ENCODE peak calls at places on chromosomes 5 and 9, in ten cellular contexts. D is left ventricle myocardium inferior, K is aorta, Y is tibial nerve, W is tibial artery, C is ascending aorta, G is IMR-90, L is esophagus muscularis mucosa, J is kidney, F is right lobe of liver. A is an unnamed sample. For H3K36me3 and H3K4me1, the result is how much of the 10 kb centered on the place peaks cover.

GRCh38 chr9:92726971-92727715 is 37.5 kb downstream of the BICD2 start:
- DNase-seq in G (peak), W (no peak), L (no peak), D (peak), F (no peak), K (no peak), C (peak), Y (no peak), J (peak), A (no peak)

GRCh38 chr5:82351754-82352145 is 73.6 kb upstream of the RPS23 start:
- DNase-seq in Y (no peak), W (no peak), C (no peak), K (no peak), G (peak), L (no peak), F (no peak), D (no peak), J (no peak), A (no peak)

GRCh38 chr5:73997936-73998335 is 371.9 kb downstream of the ARHGEF28 start:
- DNase-seq in F (no peak), J (no peak), Y (no peak), G (no peak), C (no peak), W (no peak), L (peak), K (no peak), D (no peak), A (no peak)

GRCh38 chr9:83330207-83331196 is 207.7 kb downstream of the FRMD3 start:
- DNase-seq in K (no peak), F (no peak), G (no peak), J (no peak), C (no peak), D (no peak), W (no peak), L (no peak), Y (no peak), A (no peak)

GRCh38 chr5:114360816-114361723 is 800 bp upstream of the KCNN2 start:
- DNase-seq in C (no peak), Y (no peak), J (peak), K (no peak), D (peak), G (peak), W (no peak), L (no peak), F (peak), A (peak)

GRCh38 chr5:6686916-6687409 is 26.3 kb upstream of the TENT4A start:
- DNase-seq in Y (no peak), W (no peak), K (no peak), G (peak), D (no peak), C (no peak), F (no peak), L (no peak), J (no peak), A (no peak)

GRCh38 chr9:27701029-27701428 is 127.7 kb upstream of the C9orf72 start:
- DNase-seq in K (no peak), J (no peak), C (no peak), F (no peak), L (peak), W (no peak), D (no peak), G (no peak), Y (no peak), A (no peak)

GRCh38 chr9:104776787-104777186 is 12.9 kb downstream of the NIPSNAP3B start:
- DNase-seq in C (no peak), Y (no peak), W (no peak), G (peak), J (no peak), K (no peak), L (no peak), F (no peak), D (no peak), A (no peak)

GRCh38 chr5:119070578-119070827 is 384 bp upstream of the DMXL1 start:
- DNase-seq in Y (peak), K (peak), W (no peak), F (peak), J (peak), C (no peak), L (peak), G (no peak), D (peak), A (peak)

GRCh38 chr9:135329571-135330306 is 149.8 kb upstream of the PPP1R26 start:
- DNase-seq in G (no peak), J (peak), K (peak), L (no peak), W (peak), D (no peak), C (no peak), F (no peak), Y (no peak), A (no peak)

GRCh38 chr5:137142371-137143243 is 356.5 kb downstream of the SPOCK1 start:
- DNase-seq in W (peak), D (peak), C (peak), F (no peak), L (no peak), Y (peak), J (peak), K (peak), G (peak), A (peak)

GRCh38 chr5:119682372-119682771 is 53.0 kb downstream of the FAM170A start:
- DNase-seq in K (no peak), Y (no peak), W (no peak), L (no peak), J (no peak), G (no peak), C (no peak), D (no peak), F (no peak), A (no peak)

GRCh38 chr5:82312373-82312856 is 34.3 kb upstream of the RPS23 start:
- DNase-seq in Y (peak), F (no peak), D (peak), W (peak), J (no peak), G (peak), C (peak), L (no peak), K (peak), A (no peak)

GRCh38 chr9:31393240-31393639 is 991.2 kb upstream of the ACO1 start:
- DNase-seq in D (no peak), L (no peak), C (no peak), F (no peak), G (no peak), J (no peak), Y (no peak), K (no peak), W (no peak), A (no peak)

GRCh38 chr5:139660916-139661814 is 13.0 kb downstream of the CXXC5 start:
- DNase-seq in C (peak), J (peak), D (peak), G (peak), F (no peak), Y (peak), W (peak), L (peak), K (peak), A (peak)

GRCh38 chr5:7801898-7802614 is 48.9 kb downstream of the CFAP90 start:
- DNase-seq in D (no peak), W (peak), F (no peak), G (no peak), Y (no peak), K (no peak), J (no peak), C (no peak), L (no peak), A (no peak)

GRCh38 chr9:123216387-123216786 is 52.0 kb downstream of the STRBP start:
- DNase-seq in C (no peak), F (no peak), W (no peak), J (no peak), L (no peak), Y (no peak), G (no peak), K (no peak), D (no peak), A (no peak)

GRCh38 chr9:113536483-113537226 is 73.1 kb downstream of the RGS3 start:
- DNase-seq in C (peak), F (no peak), D (peak), G (no peak), L (no peak), Y (no peak), J (peak), K (peak), W (peak), A (peak)

GRCh38 chr5:138783976-138784375 is 30.8 kb downstream of the CTNNA1 start:
- DNase-seq in W (no peak), K (no peak), L (no peak), C (no peak), F (no peak), Y (no peak), G (no peak), D (no peak), J (no peak), A (no peak)

GRCh38 chr9:70006299-70006698 is 37.3 kb upstream of the MAMDC2 start:
- DNase-seq in G (peak), J (no peak), C (no peak), D (no peak), L (no peak), Y (no peak), K (no peak), W (no peak), F (no peak), A (no peak)

GRCh38 chr5:62386824-62387223 is 16.9 kb downstream of the DIMT1 start:
- DNase-seq in G (peak), F (no peak), C (no peak), D (no peak), W (no peak), J (no peak), L (no peak), K (no peak), Y (no peak), A (no peak)

GRCh38 chr5:126433708-126434107 is 10.5 kb downstream of the GRAMD2B start:
- DNase-seq in W (no peak), C (no peak), G (peak), K (no peak), Y (no peak), J (no peak), F (no peak), L (no peak), D (no peak), A (no peak)

GRCh38 chr9:72132052-72132451 is 17.2 kb upstream of the GDA start:
- DNase-seq in F (no peak), G (no peak), D (no peak), C (no peak), W (no peak), L (no peak), Y (no peak), K (no peak), J (no peak), A (no peak)

GRCh38 chr9:121527371-121527770 is 27.7 kb upstream of the GGTA1 start:
- DNase-seq in G (no peak), J (no peak), F (no peak), L (no peak), W (no peak), K (no peak), C (no peak), Y (no peak), D (peak), A (no peak)

GRCh38 chr9:21336467-21336866 is 1.3 kb upstream of the KLHL9 start:
- DNase-seq in L (no peak), J (no peak), W (no peak), F (no peak), G (no peak), Y (no peak), K (no peak), D (no peak), C (no peak), A (no peak)

GRCh38 chr5:58246521-58246944 is 213.4 kb downstream of the PLK2 start:
- DNase-seq in G (no peak), D (no peak), Y (no peak), J (no peak), C (no peak), K (no peak), W (no peak), L (no peak), F (no peak), A (no peak)

GRCh38 chr9:70478963-70479641 is 64.6 kb upstream of the KLF9 start:
- DNase-seq in L (peak), D (no peak), F (peak), K (no peak), C (peak), Y (peak), W (peak), G (peak), J (no peak), A (peak)

GRCh38 chr9:79764377-79764776 is 192.6 kb downstream of the TLE4 start:
- DNase-seq in F (no peak), K (peak), G (peak), J (no peak), D (no peak), Y (peak), L (no peak), C (no peak), W (peak), A (peak)

GRCh38 chr5:127577458-127577857 is 60.0 kb downstream of the PRRC1 start:
- DNase-seq in G (peak), F (no peak), Y (no peak), K (no peak), L (no peak), C (no peak), W (no peak), J (no peak), D (no peak), A (no peak)

GRCh38 chr5:56557198-56557597 is 258.2 kb upstream of the MAP3K1 start:
- DNase-seq in L (peak), F (no peak), Y (no peak), K (no peak), G (peak), J (no peak), W (no peak), C (no peak), D (no peak), A (no peak)

GRCh38 chr5:96997265-96997859 is 61.5 kb downstream of the LNPEP start:
- DNase-seq in J (no peak), K (no peak), G (peak), Y (no peak), L (no peak), W (no peak), D (no peak), C (no peak), F (no peak), A (peak)

GRCh38 chr9:76895186-76895585 is 10.7 kb downstream of the PRUNE2 start:
- DNase-seq in W (peak), J (no peak), F (no peak), K (peak), C (peak), Y (no peak), G (peak), D (no peak), L (no peak), A (no peak)

GRCh38 chr9:21121079-21121478 is 20.6 kb downstream of the IFNW1 start:
- DNase-seq in C (no peak), F (no peak), J (no peak), K (no peak), G (no peak), L (no peak), Y (no peak), D (no peak), W (no peak), A (no peak)

GRCh38 chr5:59798862-59799667 is 94.5 kb downstream of the PDE4D start:
- DNase-seq in G (no peak), J (no peak), W (no peak), F (no peak), Y (no peak), D (no peak), L (no peak), K (no peak), C (no peak), A (no peak)

GRCh38 chr5:120435129-120435528 is 29.0 kb upstream of the PRR16 start:
- DNase-seq in F (no peak), D (no peak), C (no peak), Y (no peak), K (no peak), L (no peak), J (no peak), G (no peak), W (no peak), A (no peak)

GRCh38 chr5:153798830-153799229 is 239.9 kb downstream of the FAM114A2 start:
- DNase-seq in L (no peak), W (no peak), C (no peak), J (no peak), K (no peak), Y (no peak), G (no peak), D (no peak), F (no peak), A (no peak)
- H3K4me3 ChIP-seq in L (no peak), W (no peak), C (no peak), J (no peak), K (no peak), Y (no peak), G (no peak), D (no peak), F (no peak), A (no peak)

GRCh38 chr5:173320259-173320658 is 8.0 kb downstream of the STC2 start:
- DNase-seq in J (peak), D (peak), G (no peak), K (no peak), C (peak), W (no peak), L (no peak), Y (no peak), F (peak), A (no peak)

GRCh38 chr5:173317852-173318251 is 10.4 kb downstream of the STC2 start:
- DNase-seq in F (no peak), D (no peak), Y (no peak), G (no peak), W (no peak), L (no peak), C (peak), K (no peak), J (peak), A (no peak)

GRCh38 chr5:173318338-173318737 is 9.9 kb downstream of the STC2 start:
- DNase-seq in W (no peak), K (no peak), J (no peak), L (no peak), G (no peak), Y (no peak), C (peak), F (no peak), D (no peak), A (no peak)

GRCh38 chr5:173318881-173319609 is 9.2 kb downstream of the STC2 start:
- DNase-seq in Y (no peak), C (peak), G (no peak), K (no peak), F (no peak), D (no peak), W (no peak), J (no peak), L (no peak), A (no peak)

DNA sequence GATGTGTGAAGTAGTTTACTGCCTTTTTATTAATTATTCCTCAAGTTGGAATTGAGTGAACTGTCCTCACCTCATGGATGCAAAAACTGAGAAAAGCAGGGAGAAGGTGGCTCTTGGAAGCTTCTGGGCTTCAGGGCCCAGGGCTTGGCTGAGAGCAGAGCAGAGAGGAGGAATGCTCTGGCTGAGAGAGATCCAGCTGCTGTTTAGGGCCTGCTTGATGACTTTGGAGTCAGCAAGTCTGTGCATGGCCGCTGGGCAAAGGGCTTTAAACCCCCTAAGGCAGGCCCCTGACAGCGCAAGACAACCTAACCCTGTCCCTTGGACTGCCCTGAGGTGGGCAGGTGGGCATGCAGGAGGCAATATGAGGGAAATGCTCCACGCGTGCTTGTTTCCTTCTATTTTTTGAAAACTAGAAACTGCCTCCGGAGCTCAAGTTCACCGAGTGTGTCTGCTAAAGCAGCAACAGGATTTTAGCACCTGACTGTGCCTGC is 8.6 kb downstream of the STC2 start:
- DNase-seq in W (no peak), G (no peak), L (no peak), F (no peak), Y (no peak), C (peak), D (no peak), J (no peak), K (no peak), A (no peak)
- H3K36me3 ChIP-seq in W (under half), G (half or more), L (under half), F (under half), Y (under half), C (under half), D (under half), J (under half), K (under half), A (under half)

GRCh38 chr5:95272530-95272929 is 12.4 kb downstream of the MCTP1 start:
- DNase-seq in W (no peak), G (no peak), J (no peak), C (no peak), Y (no peak), K (no peak), F (no peak), L (no peak), D (no peak), A (no peak)

DNA sequence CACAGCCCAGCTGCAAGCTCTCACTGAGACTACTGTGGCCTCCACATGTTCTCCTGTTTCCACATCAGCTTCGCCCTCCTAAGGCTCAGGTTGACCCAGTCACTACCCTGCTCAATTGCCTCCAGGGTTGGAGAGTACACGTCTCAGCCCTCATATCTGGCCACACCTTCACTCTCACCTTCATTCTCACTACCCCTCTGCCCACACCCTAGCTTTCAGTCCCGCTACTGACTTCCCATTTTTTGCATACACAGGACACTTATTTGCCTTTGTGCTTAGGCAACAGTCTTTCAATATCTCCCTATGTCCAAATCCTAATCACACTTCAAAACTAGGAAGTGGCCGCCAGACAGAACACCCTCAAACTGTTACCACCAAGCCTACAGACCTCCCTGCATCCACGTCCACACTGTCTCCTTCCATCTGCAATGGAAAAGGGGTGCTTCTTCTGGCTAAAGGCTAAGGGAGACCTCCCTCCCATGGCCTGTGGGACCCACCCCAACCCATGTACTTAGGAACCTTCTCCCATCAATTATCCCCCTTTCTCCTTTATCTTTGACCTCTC is 10.9 kb downstream of the MCTP1 start:
- DNase-seq in D (no peak), Y (no peak), F (no peak), G (no peak), K (no peak), J (no peak), L (no peak), C (no peak), W (no peak), A (no peak)
- H3K4me1 ChIP-seq in D (under half), Y (under half), F (under half), G (under half), K (under half), J (under half), L (under half), C (under half), W (under half), A (under half)

GRCh38 chr5:89045216-89045615 is 162.2 kb upstream of the MEF2C start:
- DNase-seq in D (no peak), L (no peak), Y (no peak), F (no peak), K (no peak), G (no peak), W (no peak), C (no peak), J (no peak), A (no peak)

GRCh38 chr5:89042746-89043145 is 159.8 kb upstream of the MEF2C start:
- DNase-seq in L (no peak), C (no peak), Y (no peak), K (no peak), F (no peak), D (no peak), J (no peak), G (no peak), W (no peak), A (no peak)

GRCh38 chr5:89041249-89041808 is 158.3 kb upstream of the MEF2C start:
- DNase-seq in W (no peak), L (no peak), J (no peak), D (no peak), C (no peak), Y (no peak), F (no peak), G (no peak), K (no peak), A (no peak)

GRCh38 chr5:89044665-89045200 is 161.7 kb upstream of the MEF2C start:
- DNase-seq in Y (no peak), W (no peak), C (no peak), G (no peak), D (no peak), F (no peak), K (no peak), L (no peak), J (no peak), A (no peak)

GRCh38 chr5:89043676-89044075 is 160.7 kb upstream of the MEF2C start:
- DNase-seq in G (peak), C (no peak), Y (no peak), F (no peak), L (no peak), J (no peak), W (no peak), D (no peak), K (no peak), A (no peak)
- H3K4me3 ChIP-seq in G (no peak), C (no peak), Y (no peak), F (no peak), L (no peak), J (no peak), W (no peak), D (no peak), K (no peak), A (no peak)

GRCh38 chr9:89408628-89409101 is 89.2 kb downstream of the SEMA4D start:
- DNase-seq in F (no peak), D (no peak), C (no peak), L (no peak), W (no peak), Y (no peak), G (no peak), J (peak), K (no peak), A (no peak)
- H3K36me3 ChIP-seq in F (under half), D (under half), C (under half), L (under half), W (under half), Y (under half), G (under half), J (under half), K (under half), A (under half)

DNA sequence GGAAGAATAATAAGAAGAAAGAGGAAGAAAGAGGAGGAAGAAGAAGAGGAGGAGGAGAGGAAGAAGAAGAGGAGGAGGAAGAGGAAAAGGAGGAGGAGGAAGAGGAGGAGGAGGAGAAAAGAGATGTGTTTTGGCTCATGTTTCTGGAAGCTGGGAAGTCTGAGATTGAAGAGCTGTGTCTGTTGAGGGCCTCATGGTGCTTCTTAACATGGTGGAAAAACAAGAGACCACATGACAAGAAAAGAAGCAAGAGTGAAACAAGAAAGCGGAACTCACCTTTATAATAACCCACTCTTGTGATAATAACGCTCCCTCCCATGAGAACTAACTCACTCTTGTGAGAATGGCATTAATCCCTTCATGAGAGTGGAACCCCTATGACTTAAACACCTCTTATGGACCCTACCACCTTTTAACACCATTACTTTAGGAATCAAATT is 36.1 kb upstream of the RANBP6 start:
- DNase-seq in L (no peak), J (no peak), Y (no peak), C (no peak), D (no peak), F (no peak), G (no peak), W (no peak), K (no peak), A (no peak)
- H3K4me1 ChIP-seq in L (under half), J (under half), Y (under half), C (under half), D (under half), F (under half), G (under half), W (under half), K (under half), A (under half)